ENCODE peak calls at places on chromosomes 1 and 21, in seven cellular contexts. M is spleen, P is A549, F is ovary, X is cardiac fibroblast, K is heart left ventricle, Z is stomach. S is an unnamed sample.

GRCh38 chr1:22363403-22364325 is 88.0 kb upstream of the ZBTB40 start:
- DNase-seq in Z (no peak), M (no peak), K (no peak), P (no peak), F (no peak), X (no peak), S (no peak)

GRCh38 chr1:39107891-39108290 is 81.7 kb downstream of the NDUFS5 start:
- DNase-seq in X (no peak), M (no peak), F (no peak), K (no peak), P (no peak), Z (no peak), S (no peak)

GRCh38 chr1:65704318-65704717 is 88.4 kb upstream of the PDE4B start:
- DNase-seq in K (no peak), F (no peak), X (no peak), P (no peak), M (no peak), Z (no peak), S (no peak)

GRCh38 chr1:24463756-24464377 is 38.8 kb upstream of the RCAN3 start:
- DNase-seq in F (no peak), K (no peak), Z (no peak), X (no peak), M (no peak), P (no peak), S (no peak)

GRCh38 chr1:223628233-223628632 is 37.3 kb downstream of the CAPN8 start:
- DNase-seq in F (peak; percentile 36), X (peak; percentile 27), P (peak; percentile 61), Z (peak; percentile 42), K (peak; percentile 43), M (no peak), S (no peak)

GRCh38 chr1:22739648-22740385 is 29.2 kb downstream of the EPHB2 start:
- DNase-seq in Z (no peak), K (no peak), F (peak; percentile 64), M (no peak), X (peak; percentile 91), P (peak; percentile 77), S (peak; percentile 92)

GRCh38 chr21:25934771-25935224 is 200.0 kb downstream of the GABPA start:
- DNase-seq in M (no peak), X (peak; percentile 94), P (peak; percentile 58), F (no peak), K (peak; percentile 81), Z (peak; percentile 75), S (peak; percentile 84)

GRCh38 chr1:218361298-218362065 is 16.3 kb downstream of the TGFB2 start:
- DNase-seq in M (no peak), F (no peak), K (no peak), P (peak; percentile 77), Z (no peak), X (peak; percentile 82), S (no peak)

GRCh38 chr1:43366179-43366578 is 1.6 kb downstream of the ELOVL1 start:
- DNase-seq in M (peak; percentile 82), F (no peak), Z (peak; percentile 84), P (no peak), K (peak; percentile 34), X (no peak), S (no peak)

GRCh38 chr1:181190362-181191035 is 102.0 kb downstream of the IER5 start:
- DNase-seq in K (no peak), X (no peak), F (no peak), M (no peak), Z (no peak), P (peak; percentile 16), S (no peak)

GRCh38 chr1:208155243-208155642 is 88.9 kb downstream of the PLXNA2 start:
- DNase-seq in P (no peak), M (no peak), Z (no peak), K (no peak), F (no peak), X (no peak), S (no peak)

GRCh38 chr1:233543338-233544255 is 70.3 kb upstream of the KCNK1 start:
- DNase-seq in X (peak; percentile 75), Z (no peak), F (peak; percentile 24), K (peak; percentile 52), M (no peak), P (peak; percentile 89), S (no peak)

GRCh38 chr1:20731057-20731991 is 1.2 kb downstream of the SH2D5 start:
- DNase-seq in Z (no peak), K (no peak), M (no peak), P (no peak), X (no peak), F (no peak), S (no peak)

GRCh38 chr1:41474490-41475271 is 9.8 kb downstream of the EDN2 start:
- DNase-seq in F (peak; percentile 65), M (peak; percentile 64), K (peak; percentile 54), Z (no peak), X (peak; percentile 59), P (no peak), S (peak; percentile 89)

GRCh38 chr21:29298348-29299045 is at the start of gene BACH1:
- DNase-seq in X (peak; percentile 95), Z (peak; percentile 92), F (peak; percentile 91), K (peak; percentile 93), P (peak; percentile 76), M (peak; percentile 98), S (peak; percentile 69)

GRCh38 chr1:203706444-203706843 is 58.5 kb upstream of the LAX1 start:
- DNase-seq in P (no peak), K (no peak), Z (no peak), X (no peak), M (no peak), F (no peak), S (no peak)

GRCh38 chr1:1047407-1047806 is 26.7 kb downstream of the RNF223 start:
- DNase-seq in K (no peak), Z (no peak), F (no peak), M (no peak), X (no peak), P (no peak), S (no peak)

GRCh38 chr1:235943581-235944114 is 76.9 kb upstream of the LYST start:
- DNase-seq in Z (no peak), X (peak; percentile 79), M (no peak), K (no peak), F (no peak), P (peak; percentile 14), S (no peak)

GRCh38 chr1:167056529-167057296 is 33.5 kb downstream of the GPA33 start:
- DNase-seq in P (peak; percentile 58), F (no peak), K (no peak), M (no peak), Z (no peak), X (no peak), S (no peak)

GRCh38 chr1:167054946-167055630 is 35.1 kb downstream of the GPA33 start:
- DNase-seq in F (no peak), X (no peak), Z (no peak), P (no peak), M (no peak), K (no peak), S (no peak)

GRCh38 chr1:167054531-167054930 is 35.6 kb downstream of the GPA33 start:
- DNase-seq in K (no peak), X (no peak), P (no peak), F (no peak), M (no peak), Z (no peak), S (no peak)

GRCh38 chr1:167052389-167052788 is 37.8 kb downstream of the GPA33 start:
- DNase-seq in Z (no peak), K (no peak), F (no peak), M (no peak), P (peak; percentile 61), X (no peak), S (no peak)

DNA sequence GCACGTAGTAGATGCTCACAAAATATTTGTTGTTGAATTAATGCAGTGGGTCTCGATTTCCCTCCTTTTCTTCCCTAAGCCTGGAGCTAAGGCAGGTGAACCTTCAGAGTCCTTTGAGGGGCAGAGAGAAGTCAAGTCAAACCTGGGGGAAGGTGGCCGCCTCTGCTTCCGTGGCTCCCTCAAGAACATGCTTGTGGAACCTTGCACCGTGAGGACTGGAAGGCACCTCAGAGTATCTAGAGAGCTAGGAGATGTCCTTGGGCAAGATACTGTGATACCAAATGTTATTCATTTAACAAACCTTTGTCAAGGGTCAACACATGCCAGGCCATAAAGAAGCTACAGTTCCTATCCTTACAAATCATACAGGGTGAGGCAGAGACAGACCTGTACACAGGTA is 38.3 kb downstream of the GPA33 start:
- DNase-seq in X (no peak), P (no peak), Z (no peak), M (no peak), F (no peak), K (no peak), S (no peak)
- TF ChIP-seq CTCF in X (no peak), P (no peak), Z (no peak), M (no peak), F (no peak), K (no peak), S (no peak)

DNA sequence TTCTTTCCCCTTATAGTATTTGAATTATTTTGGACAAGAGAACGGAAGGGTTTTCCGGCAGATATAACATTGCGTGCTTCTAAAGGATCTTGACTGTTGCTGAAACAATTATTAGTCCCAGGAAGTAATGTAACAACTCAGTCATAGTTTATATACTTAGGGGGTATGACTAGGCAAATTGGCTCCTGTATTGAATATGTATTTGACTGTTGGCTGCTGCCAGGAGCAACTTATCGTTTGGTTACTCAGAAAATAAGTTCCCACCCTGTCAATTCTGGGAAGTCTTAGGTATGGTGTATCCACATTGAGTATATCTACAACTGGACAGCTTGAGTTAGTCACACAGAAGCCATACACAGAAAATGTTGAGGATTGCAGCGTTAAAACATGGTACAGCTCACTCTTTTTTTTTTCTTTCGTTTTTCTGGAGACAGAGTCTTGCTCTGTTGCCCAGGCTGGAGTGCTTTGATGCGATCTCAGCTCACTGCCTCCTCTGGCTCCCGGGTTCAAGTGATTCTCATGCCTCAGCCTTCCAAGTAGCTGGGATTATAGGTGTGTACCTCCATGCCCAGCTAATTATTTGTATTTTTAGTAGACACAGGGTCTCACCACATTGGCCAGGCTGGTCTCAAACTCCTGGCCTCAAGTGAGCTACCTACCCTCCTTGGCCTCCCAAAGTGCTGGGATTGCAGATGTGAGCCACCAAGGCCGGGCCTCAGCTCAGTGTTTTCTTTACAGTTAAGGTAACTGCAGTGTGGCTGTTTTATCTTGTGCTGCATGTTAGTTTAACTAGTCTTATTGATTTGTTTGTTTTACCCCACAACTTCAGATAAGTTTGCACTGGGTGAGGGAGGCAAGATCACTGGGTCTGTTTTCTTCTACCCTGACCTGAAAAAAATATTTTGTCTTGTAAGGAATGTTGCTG is 10.2 kb downstream of the SMAP2 start:
- DNase-seq in F (no peak), Z (peak; percentile 54), X (peak; percentile 75), P (no peak), K (no peak), M (no peak), S (no peak)
- H3K4me3 ChIP-seq in F (no peak overlapping the region), Z (no peak overlapping the region), X (no peak overlapping the region), P (no peak overlapping the region), K (no peak overlapping the region), M (peak overlapping the region; percentile 97), S (no peak overlapping the region)

DNA sequence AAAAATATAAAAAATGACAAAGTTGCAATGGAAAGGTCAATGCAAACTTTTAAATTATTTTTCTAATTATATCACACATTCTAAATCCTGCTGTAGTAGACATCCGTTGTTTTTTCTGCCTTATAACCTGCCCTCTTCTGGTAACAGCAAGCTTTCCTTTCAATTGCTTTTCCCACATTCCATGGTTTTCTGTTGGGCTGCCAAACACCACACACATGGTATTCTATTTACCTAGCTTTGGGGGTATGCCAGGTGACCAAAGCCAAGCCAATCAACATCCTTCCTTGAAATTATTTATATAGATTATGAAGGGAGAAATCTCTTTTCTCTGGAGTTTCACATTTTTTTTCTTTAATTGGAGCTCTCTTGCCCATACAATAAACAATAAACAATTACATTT is 3.4 kb upstream of the LAMC1 start:
- DNase-seq in P (peak; percentile 62), Z (peak; percentile 70), X (peak; percentile 71), K (no peak), M (no peak), F (peak; percentile 22), S (no peak)
- TF ChIP-seq CTCF in P (peak; percentile 40), Z (no peak), X (peak; percentile 31), K (no peak), M (no peak), F (no peak), S (peak; percentile 42)

GRCh38 chr1:100353988-100354387 is 1.7 kb downstream of the CDC14A start:
- DNase-seq in X (no peak), P (peak; percentile 11), M (no peak), Z (no peak), K (no peak), F (no peak), S (peak; percentile 26)
- H3K4me3 ChIP-seq in X (no peak overlapping the region), P (no peak overlapping the region), M (peak overlapping the region; percentile 77), Z (peak overlapping the region; percentile 92), K (peak overlapping the region; percentile 94), F (no peak overlapping the region), S (peak overlapping the region; percentile 91)